ENCODE peak calls at places on chromosomes 12 and 14, in five cellular contexts. I is neuronal stem cell, T is mesenchymal stem cell, X is H9, B is H1. C is an unnamed sample.

GRCh38 chr12:19234991-19235876 is 105.7 kb downstream of the PLEKHA5 start:
- DNase-seq in I (no peak), T (peak), X (no peak), B (no peak), C (no peak)

GRCh38 chr14:22977684-22978486 is 4.5 kb downstream of the AJUBA start:
- DNase-seq in I (peak), T (peak), X (peak), B (peak), C (peak)

GRCh38 chr12:52082988-52083637 is 3.6 kb downstream of the SMIM41 start:
- DNase-seq in I (peak), T (peak), X (peak), B (no peak), C (peak)

GRCh38 chr14:72685456-72685855 is 208.4 kb downstream of the DPF3 start:
- DNase-seq in I (no peak), T (no peak), X (no peak), B (no peak), C (no peak)

GRCh38 chr12:105092336-105092735 is 8.1 kb upstream of the ALDH1L2 start:
- DNase-seq in I (no peak), T (no peak), X (peak), B (peak), C (peak)

GRCh38 chr12:13175499-13175898 is 21.0 kb upstream of the EMP1 start:
- DNase-seq in I (no peak), T (no peak), X (no peak), B (no peak), C (peak)

GRCh38 chr14:73662439-73663056 is 17.8 kb downstream of the DNAL1 start:
- DNase-seq in I (no peak), T (peak), X (peak), B (peak), C (peak)

GRCh38 chr12:39958377-39958776 is 147.5 kb downstream of the SLC2A13 start:
- DNase-seq in I (no peak), T (no peak), X (peak), B (no peak), C (no peak)

GRCh38 chr12:4221157-4221556 is 52.4 kb upstream of the CCND2 start:
- DNase-seq in I (no peak), T (no peak), X (no peak), B (no peak), C (no peak)

GRCh38 chr14:96245710-96246534 is 10.1 kb upstream of the BDKRB1 start:
- DNase-seq in I (no peak), T (peak), X (no peak), B (no peak), C (no peak)

GRCh38 chr12:176321-177181 is 37.4 kb downstream of the SLC6A12 start:
- DNase-seq in I (no peak), T (peak), X (no peak), B (no peak), C (no peak)

GRCh38 chr14:75711134-75711795 is 50.2 kb downstream of the TTLL5 start:
- DNase-seq in I (peak), T (peak), X (no peak), B (no peak), C (no peak)

GRCh38 chr12:21756699-21757098 is 17.8 kb downstream of the KCNJ8 start:
- DNase-seq in I (no peak), T (no peak), X (no peak), B (no peak), C (no peak)

GRCh38 chr12:62656576-62657362 is 190.1 kb downstream of the MON2 start:
- DNase-seq in I (no peak), T (no peak), X (peak), B (no peak), C (no peak)

GRCh38 chr14:49992901-49993335 is 100.0 kb downstream of the ARF6 start:
- DNase-seq in I (no peak), T (peak), X (no peak), B (no peak), C (peak)

GRCh38 chr12:30631710-30632109 is 64.0 kb downstream of the IPO8 start:
- DNase-seq in I (no peak), T (no peak), X (no peak), B (no peak), C (no peak)

GRCh38 chr12:106889950-106890626 is 65.6 kb upstream of the TMEM263 start:
- DNase-seq in I (no peak), T (no peak), X (no peak), B (no peak), C (no peak)

GRCh38 chr14:69054030-69054429 is 74.9 kb upstream of the ACTN1 start:
- DNase-seq in I (no peak), T (no peak), X (no peak), B (no peak), C (no peak)

GRCh38 chr14:22379727-22380126 is 209.3 kb downstream of the DAD1 start:
- DNase-seq in I (no peak), T (no peak), X (no peak), B (no peak), C (no peak)

GRCh38 chr12:55737581-55738112 is 5.3 kb upstream of the GDF11 start:
- DNase-seq in I (no peak), T (peak), X (no peak), B (no peak), C (no peak)

GRCh38 chr12:13288501-13288900 is 92.0 kb downstream of the EMP1 start:
- DNase-seq in I (no peak), T (no peak), X (no peak), B (no peak), C (no peak)

GRCh38 chr12:65603428-65604351 is 220.6 kb upstream of the HMGA2 start:
- DNase-seq in I (no peak), T (peak), X (no peak), B (no peak), C (peak)

GRCh38 chr14:99531221-99532096 is 50.2 kb downstream of the CCNK start:
- DNase-seq in I (peak), T (peak), X (no peak), B (no peak), C (no peak)

GRCh38 chr12:101857043-101857558 is 20.3 kb upstream of the DRAM1 start:
- DNase-seq in I (no peak), T (peak), X (no peak), B (no peak), C (no peak)

GRCh38 chr12:50282581-50283229 is 615 bp downstream of the LIMA1 start:
- DNase-seq in I (no peak), T (peak), X (no peak), B (no peak), C (peak)

GRCh38 chr12:57226588-57227314 is 2.8 kb upstream of the SHMT2 start:
- DNase-seq in I (no peak), T (no peak), X (peak), B (no peak), C (no peak)

GRCh38 chr12:69074559-69075349 is 141.8 kb upstream of the CPM start:
- DNase-seq in I (no peak), T (no peak), X (no peak), B (no peak), C (peak)
- H2BK12ac ChIP-seq in I (no peak), T (no peak), X (no peak), B (no peak), C (no peak)

DNA sequence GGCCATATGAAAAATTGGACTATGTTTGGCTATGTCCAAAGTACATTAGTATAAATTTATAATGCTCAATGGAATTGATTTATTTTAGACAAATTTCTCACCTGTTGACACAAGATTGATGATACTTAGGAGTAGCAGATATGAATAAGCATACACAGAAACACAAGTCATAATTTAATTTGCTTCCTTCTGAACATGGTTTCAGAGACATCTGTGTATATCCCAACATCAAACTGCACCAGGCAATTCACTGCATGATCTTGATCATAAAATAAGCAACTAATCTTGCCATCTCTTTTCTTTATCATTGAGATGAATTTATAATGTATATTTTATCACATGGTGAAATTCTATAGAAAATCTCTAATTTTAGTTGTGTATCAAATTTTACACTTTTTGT is 3.8 kb downstream of the CLECL1 start:
- DNase-seq in I (no peak), T (no peak), X (no peak), B (no peak), C (no peak)
- H3K27ac ChIP-seq in I (no peak), T (no peak), X (no peak), B (no peak), C (no peak)

GRCh38 chr14:64110832-64111231 is 183.3 kb downstream of the ESR2 start:
- DNase-seq in I (no peak), T (no peak), X (no peak), B (no peak), C (no peak)
- H2BK12ac ChIP-seq in I (no peak), T (no peak), X (no peak), B (no peak), C (no peak)

GRCh38 chr12:53579545-53579955 is 46.6 kb downstream of the ATF7 start:
- DNase-seq in I (no peak), T (no peak), X (no peak), B (no peak), C (peak)

GRCh38 chr12:53577941-53578352 is 48.2 kb downstream of the ATF7 start:
- DNase-seq in I (no peak), T (no peak), X (no peak), B (no peak), C (no peak)

GRCh38 chr12:53578783-53579182 is 47.4 kb downstream of the ATF7 start:
- DNase-seq in I (no peak), T (no peak), X (peak), B (no peak), C (peak)

GRCh38 chr12:53572134-53572758 is 53.9 kb downstream of the ATF7 start:
- DNase-seq in I (no peak), T (no peak), X (no peak), B (no peak), C (no peak)

GRCh38 chr12:53575502-53576264 is 50.5 kb downstream of the ATF7 start:
- DNase-seq in I (no peak), T (peak), X (no peak), B (no peak), C (peak)
- H3K27ac ChIP-seq in I (no peak), T (no peak), X (no peak), B (no peak), C (no peak)

DNA sequence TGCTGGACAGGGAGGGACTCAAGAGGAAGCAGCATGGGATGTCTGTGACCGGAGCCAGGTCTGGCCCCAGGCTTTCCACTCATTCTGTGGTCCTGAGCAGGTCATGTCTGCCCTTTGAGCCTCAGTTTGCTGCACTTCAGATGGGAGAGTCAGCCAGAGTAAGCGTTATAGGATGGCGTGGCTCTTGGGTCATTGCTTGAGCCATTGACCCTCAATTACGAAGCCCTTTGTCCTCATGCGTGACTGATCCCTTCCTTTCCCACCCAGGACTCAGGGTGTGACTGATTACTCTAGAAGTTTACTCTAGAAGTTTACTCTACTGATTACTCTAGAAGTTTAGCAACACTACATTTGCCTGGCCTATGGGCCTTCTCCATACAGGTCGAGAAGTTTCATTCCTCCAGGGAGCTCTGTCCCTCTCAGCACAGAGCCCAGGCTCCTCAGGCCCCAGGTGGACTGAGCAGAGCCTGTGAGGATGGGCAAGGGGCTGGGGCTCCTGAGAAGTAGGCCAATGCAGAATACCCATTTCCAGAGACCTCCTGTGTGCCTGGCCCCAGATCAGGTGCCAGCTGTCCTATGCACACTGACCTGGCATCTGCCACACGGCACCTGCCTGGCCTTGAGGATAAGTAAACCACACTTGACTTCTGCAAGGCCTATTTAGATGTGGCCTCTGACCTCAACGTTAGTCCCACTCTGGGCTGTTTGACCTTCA is 7.6 kb upstream of the IFI27 start:
- DNase-seq in I (no peak), T (no peak), X (no peak), B (no peak), C (no peak)
- H2BK12ac ChIP-seq in I (no peak), T (no peak), X (no peak), B (no peak), C (no peak)

GRCh38 chr12:90211017-90211416 is 502.4 kb upstream of the ATP2B1 start:
- DNase-seq in I (no peak), T (peak), X (no peak), B (no peak), C (no peak)

GRCh38 chr12:90209029-90209428 is 500.4 kb upstream of the ATP2B1 start:
- DNase-seq in I (no peak), T (no peak), X (no peak), B (no peak), C (no peak)

GRCh38 chr12:90203556-90203955 is 494.9 kb upstream of the ATP2B1 start:
- DNase-seq in I (no peak), T (no peak), X (no peak), B (no peak), C (no peak)

GRCh38 chr12:90207799-90208198 is 499.2 kb upstream of the ATP2B1 start:
- DNase-seq in I (no peak), T (no peak), X (no peak), B (no peak), C (no peak)

GRCh38 chr12:90205165-90205564 is 496.5 kb upstream of the ATP2B1 start:
- DNase-seq in I (no peak), T (no peak), X (no peak), B (no peak), C (no peak)
- H3K27ac ChIP-seq in I (no peak), T (no peak), X (no peak), B (no peak), C (no peak)

GRCh38 chr14:94773682-94774211 is 3.8 kb upstream of the GSC start:
- DNase-seq in I (no peak), T (no peak), X (peak), B (no peak), C (no peak)
- H2BK12ac ChIP-seq in I (no peak), T (no peak), X (no peak), B (peak), C (no peak)